ENCODE peak calls at places on chromosomes 6 and 20, in nine cellular contexts. R, X, P, J, H, N, Z, O and B are unnamed samples.

GRCh38 chr6:46128476-46128875 is 1.3 kb upstream of the ENPP4 start:
- DNase-seq in P (peak; percentile 13), N (no peak), Z (no peak), R (no peak), X (no peak), J (no peak), O (no peak), H (no peak), B (no peak)

GRCh38 chr6:162153991-162154390 is 573.6 kb downstream of the PRKN start:
- DNase-seq in O (no peak), N (no peak), X (no peak), J (no peak), Z (no peak), R (no peak), H (no peak), P (no peak), B (no peak)

GRCh38 chr20:49866051-49866450 is 49.3 kb downstream of the SPATA2 start:
- DNase-seq in Z (no peak), H (no peak), N (no peak), O (no peak), R (no peak), J (no peak), P (no peak), X (no peak), B (no peak)

GRCh38 chr20:24027229-24027628 is 38.6 kb upstream of the GGTLC1 start:
- DNase-seq in Z (peak; percentile 27), N (peak; percentile 30), P (no peak), X (peak; percentile 54), R (peak; percentile 75), J (peak; percentile 74), O (no peak), H (peak; percentile 27), B (peak; percentile 47)

GRCh38 chr20:50381771-50382593 is 128.2 kb upstream of the PTPN1 start:
- DNase-seq in X (no peak), P (peak; percentile 39), O (no peak), N (peak; percentile 55), R (no peak), J (peak; percentile 63), H (no peak), Z (no peak), B (no peak)

GRCh38 chr6:15476631-15477380 is 186.0 kb downstream of the DTNBP1 start:
- DNase-seq in H (no peak), X (no peak), P (no peak), O (no peak), J (no peak), R (no peak), Z (no peak), N (no peak), B (no peak)

GRCh38 chr6:150764638-150765456 is 100.7 kb upstream of the MTHFD1L start:
- DNase-seq in O (no peak), R (no peak), J (no peak), X (no peak), Z (no peak), N (no peak), P (no peak), H (no peak), B (no peak)

GRCh38 chr20:1669304-1669703 is 11.7 kb upstream of the SIRPG start:
- DNase-seq in H (no peak), O (no peak), X (peak; percentile 54), Z (no peak), J (no peak), R (no peak), N (no peak), P (no peak), B (no peak)

GRCh38 chr20:9518776-9519175 is 4.4 kb downstream of the LAMP5 start:
- DNase-seq in Z (no peak), N (no peak), H (no peak), O (no peak), R (no peak), J (no peak), P (no peak), X (no peak), B (no peak)

GRCh38 chr20:62950741-62951140 is 1.8 kb upstream of the SLC17A9 start:
- DNase-seq in R (no peak), H (no peak), X (no peak), P (no peak), Z (no peak), J (no peak), O (no peak), N (no peak), B (no peak)

GRCh38 chr6:152355166-152355565 is 282.0 kb downstream of the SYNE1 start:
- DNase-seq in N (no peak), J (no peak), X (no peak), O (no peak), Z (no peak), R (no peak), P (no peak), H (no peak), B (no peak)

GRCh38 chr20:51906049-51906448 is 103.7 kb upstream of the SALL4 start:
- DNase-seq in Z (no peak), X (no peak), H (no peak), J (no peak), N (no peak), P (no peak), R (no peak), O (no peak), B (no peak)

GRCh38 chr6:168087436-168088160 is 8.6 kb upstream of the FRMD1 start:
- DNase-seq in Z (no peak), J (no peak), O (no peak), N (no peak), R (no peak), P (no peak), H (no peak), X (no peak), B (no peak)

GRCh38 chr20:59588236-59588855 is 16.0 kb upstream of the PHACTR3 start:
- DNase-seq in R (no peak), N (no peak), H (no peak), P (no peak), X (peak; percentile 2), J (peak; percentile 24), O (no peak), Z (no peak), B (no peak)

GRCh38 chr20:35200255-35200654 is 26.2 kb upstream of the MMP24 start:
- DNase-seq in P (no peak), Z (no peak), O (no peak), H (no peak), X (no peak), J (no peak), R (no peak), N (no peak), B (no peak)

GRCh38 chr6:87436435-87436834 is 28.7 kb downstream of the CFAP206 start:
- DNase-seq in X (no peak), N (peak; percentile 67), R (peak; percentile 21), P (peak; percentile 51), J (peak; percentile 47), H (peak; percentile 4), O (peak; percentile 7), Z (peak; percentile 3), B (peak; percentile 15)

GRCh38 chr6:10033223-10033829 is 381.5 kb downstream of the TFAP2A start:
- DNase-seq in H (no peak), O (no peak), J (no peak), N (no peak), X (no peak), P (no peak), R (no peak), Z (no peak), B (no peak)

GRCh38 chr6:22952076-22952475 is 382.7 kb downstream of the HDGFL1 start:
- DNase-seq in R (no peak), P (no peak), H (no peak), O (no peak), X (no peak), Z (no peak), N (no peak), J (no peak), B (no peak)

GRCh38 chr6:18343741-18344140 is 43.4 kb upstream of the RNF144B start:
- DNase-seq in J (no peak), O (no peak), X (no peak), H (no peak), N (no peak), Z (no peak), P (no peak), R (no peak), B (no peak)

GRCh38 chr6:133241088-133241900 is at the start of gene EYA4:
- DNase-seq in N (no peak), O (no peak), J (no peak), P (peak; percentile 7), H (no peak), R (no peak), X (peak; percentile 44), Z (no peak), B (no peak)

GRCh38 chr6:43867246-43867645 is 97.2 kb downstream of the VEGFA start:
- DNase-seq in J (no peak), Z (no peak), P (no peak), H (no peak), N (no peak), O (no peak), X (no peak), R (no peak), B (no peak)

GRCh38 chr20:57600324-57601210 is 19.7 kb downstream of the ZBP1 start:
- DNase-seq in P (no peak), Z (no peak), H (no peak), X (no peak), R (no peak), N (peak; percentile 42), J (no peak), O (no peak), B (no peak)

GRCh38 chr20:35663516-35663812 is 1.2 kb downstream of the CPNE1 start:
- DNase-seq in X (no peak), O (no peak), R (no peak), J (no peak), P (no peak), Z (no peak), N (peak; percentile 64), H (no peak), B (peak; percentile 65)

GRCh38 chr6:572596-573265 is 84.2 kb downstream of the HUS1B start:
- DNase-seq in J (no peak), X (no peak), O (no peak), H (no peak), P (no peak), Z (no peak), N (no peak), R (no peak), B (no peak)

GRCh38 chr20:41183391-41183790 is 46.0 kb downstream of the PLCG1 start:
- DNase-seq in Z (no peak), H (no peak), N (no peak), R (no peak), X (no peak), J (no peak), P (no peak), O (no peak), B (no peak)

GRCh38 chr6:29958046-29958445 is 15.7 kb downstream of the HLA-A start:
- DNase-seq in R (no peak), H (no peak), J (no peak), Z (no peak), P (no peak), O (no peak), N (no peak), X (no peak), B (no peak)

GRCh38 chr6:54059683-54060082 is 51.6 kb upstream of the MLIP start:
- DNase-seq in H (no peak), J (no peak), X (no peak), P (no peak), O (no peak), Z (no peak), N (no peak), R (no peak), B (no peak)

GRCh38 chr20:15146948-15147347 is 809.5 kb upstream of the FLRT3 start:
- DNase-seq in R (no peak), H (no peak), Z (no peak), O (no peak), N (no peak), P (no peak), X (no peak), J (no peak), B (no peak)

GRCh38 chr6:97674802-97675201 is 391.8 kb upstream of the MMS22L start:
- DNase-seq in R (no peak), Z (no peak), O (no peak), X (no peak), P (no peak), N (no peak), J (no peak), H (no peak), B (no peak)

GRCh38 chr6:2376429-2377355 is 131.3 kb upstream of the GMDS start:
- DNase-seq in N (peak; percentile 82), H (no peak), O (no peak), X (no peak), R (peak; percentile 22), Z (no peak), P (no peak), J (no peak), B (no peak)

GRCh38 chr20:20491110-20491783 is 123.3 kb downstream of the INSM1 start:
- DNase-seq in H (peak; percentile 20), P (peak; percentile 26), R (no peak), X (no peak), O (no peak), N (no peak), Z (no peak), J (no peak), B (no peak)